ENCODE peak calls at places on chromosomes 12 and 14, in six cellular contexts. One of them, this sample, is unnamed.
A peak's percentile ranks its signal among the peaks of the same experiment; 100 is the strongest.

GRCh38 chr12:40224439-40225291 is at the start of gene LRRK2:
- DNase-seq in NB4: peak; percentile 98
- DNase-seq in epithelial cell of esophagus: peak; percentile 41
- DNase-seq in astrocyte of the cerebellum: no peak
- DNase-seq in neural progenitor cell: peak; percentile 54
- DNase-seq in fibroblast of the aortic adventitia: peak; percentile 76
- DNase-seq in this sample: peak; percentile 88

GRCh38 chr12:125193798-125194562 is 128.7 kb downstream of the AACS start:
- DNase-seq in NB4: no peak
- DNase-seq in epithelial cell of esophagus: peak; percentile 31
- DNase-seq in fibroblast of the aortic adventitia: peak; percentile 48
- DNase-seq in neural progenitor cell: peak; percentile 63
- DNase-seq in astrocyte of the cerebellum: peak; percentile 16
- DNase-seq in this sample: no peak

GRCh38 chr12:81080431-81080983 is 2.6 kb downstream of the ACSS3 start:
- DNase-seq in astrocyte of the cerebellum: no peak
- DNase-seq in fibroblast of the aortic adventitia: peak; percentile 27
- DNase-seq in neural progenitor cell: no peak
- DNase-seq in NB4: no peak
- DNase-seq in epithelial cell of esophagus: no peak
- DNase-seq in this sample: no peak

GRCh38 chr12:62250671-62251608 is 9.3 kb upstream of the USP15 start:
- DNase-seq in epithelial cell of esophagus: peak; percentile 74
- DNase-seq in fibroblast of the aortic adventitia: peak; percentile 70
- DNase-seq in NB4: peak; percentile 58
- DNase-seq in neural progenitor cell: no peak
- DNase-seq in astrocyte of the cerebellum: no peak
- DNase-seq in this sample: no peak

GRCh38 chr12:109147954-109148353 is 31.6 kb downstream of the ACACB start:
- DNase-seq in neural progenitor cell: no peak
- DNase-seq in astrocyte of the cerebellum: no peak
- DNase-seq in fibroblast of the aortic adventitia: peak; percentile 93
- DNase-seq in NB4: no peak
- DNase-seq in epithelial cell of esophagus: no peak
- DNase-seq in this sample: no peak

GRCh38 chr14:56247495-56248087 is 129.4 kb downstream of the PELI2 start:
- DNase-seq in fibroblast of the aortic adventitia: peak; percentile 50
- DNase-seq in neural progenitor cell: no peak
- DNase-seq in epithelial cell of esophagus: peak; percentile 41
- DNase-seq in NB4: no peak
- DNase-seq in astrocyte of the cerebellum: no peak
- DNase-seq in this sample: no peak

GRCh38 chr14:100640481-100641273 is 53.5 kb upstream of the BEGAIN start:
- DNase-seq in neural progenitor cell: no peak
- DNase-seq in fibroblast of the aortic adventitia: no peak
- DNase-seq in astrocyte of the cerebellum: peak; percentile 94
- DNase-seq in NB4: peak; percentile 92
- DNase-seq in epithelial cell of esophagus: no peak
- DNase-seq in this sample: no peak

GRCh38 chr14:69999246-69999645 is 120.0 kb downstream of the SMOC1 start:
- DNase-seq in epithelial cell of esophagus: peak; percentile 99
- DNase-seq in fibroblast of the aortic adventitia: peak; percentile 53
- DNase-seq in astrocyte of the cerebellum: peak; percentile 97
- DNase-seq in NB4: no peak
- DNase-seq in neural progenitor cell: no peak
- DNase-seq in this sample: no peak

GRCh38 chr12:107619831-107620230 is 65.8 kb upstream of the PWP1 start:
- DNase-seq in fibroblast of the aortic adventitia: no peak
- DNase-seq in neural progenitor cell: no peak
- DNase-seq in astrocyte of the cerebellum: no peak
- DNase-seq in NB4: no peak
- DNase-seq in epithelial cell of esophagus: no peak
- DNase-seq in this sample: no peak

GRCh38 chr12:19643635-19644034 is 204.3 kb downstream of the AEBP2 start:
- DNase-seq in neural progenitor cell: peak; percentile 87
- DNase-seq in fibroblast of the aortic adventitia: peak; percentile 78
- DNase-seq in NB4: peak; percentile 34
- DNase-seq in astrocyte of the cerebellum: peak; percentile 53
- DNase-seq in epithelial cell of esophagus: peak; percentile 70
- DNase-seq in this sample: no peak

GRCh38 chr14:77498120-77498979 is at the start of gene ISM2:
- DNase-seq in fibroblast of the aortic adventitia: peak; percentile 23
- DNase-seq in epithelial cell of esophagus: peak; percentile 56
- DNase-seq in neural progenitor cell: peak; percentile 80
- DNase-seq in NB4: peak; percentile 31
- DNase-seq in astrocyte of the cerebellum: no peak
- DNase-seq in this sample: no peak

GRCh38 chr12:67940780-67941243 is 48.4 kb upstream of the IFNG-AS1 start:
- DNase-seq in epithelial cell of esophagus: peak; percentile 69
- DNase-seq in astrocyte of the cerebellum: no peak
- DNase-seq in fibroblast of the aortic adventitia: peak; percentile 23
- DNase-seq in NB4: no peak
- DNase-seq in neural progenitor cell: no peak
- DNase-seq in this sample: no peak

GRCh38 chr12:94192506-94192905 is 44.1 kb downstream of the PLXNC1 start:
- DNase-seq in fibroblast of the aortic adventitia: no peak
- DNase-seq in neural progenitor cell: no peak
- DNase-seq in epithelial cell of esophagus: peak; percentile 29
- DNase-seq in NB4: no peak
- DNase-seq in astrocyte of the cerebellum: no peak
- DNase-seq in this sample: no peak

GRCh38 chr14:78157855-78158436 is 12.2 kb upstream of the NRXN3 start:
- DNase-seq in epithelial cell of esophagus: peak; percentile 61
- DNase-seq in neural progenitor cell: peak; percentile 71
- DNase-seq in astrocyte of the cerebellum: peak; percentile 22
- DNase-seq in NB4: peak; percentile 40
- DNase-seq in fibroblast of the aortic adventitia: peak; percentile 6
- DNase-seq in this sample: no peak

GRCh38 chr12:38053655-38054464 is 262.7 kb upstream of the ALG10B start:
- DNase-seq in epithelial cell of esophagus: peak; percentile 46
- DNase-seq in fibroblast of the aortic adventitia: no peak
- DNase-seq in neural progenitor cell: no peak
- DNase-seq in NB4: no peak
- DNase-seq in astrocyte of the cerebellum: no peak
- DNase-seq in this sample: peak; percentile 38

GRCh38 chr14:105335735-105336476 is 21.4 kb downstream of the PACS2 start:
- DNase-seq in neural progenitor cell: no peak
- DNase-seq in fibroblast of the aortic adventitia: no peak
- DNase-seq in astrocyte of the cerebellum: no peak
- DNase-seq in NB4: no peak
- DNase-seq in epithelial cell of esophagus: no peak
- DNase-seq in this sample: no peak

GRCh38 chr14:31968107-31968810 is 108.8 kb upstream of the ARHGAP5 start:
- DNase-seq in epithelial cell of esophagus: no peak
- DNase-seq in neural progenitor cell: no peak
- DNase-seq in fibroblast of the aortic adventitia: peak; percentile 31
- DNase-seq in NB4: peak; percentile 8
- DNase-seq in astrocyte of the cerebellum: no peak
- DNase-seq in this sample: no peak

GRCh38 chr14:75522224-75522764 is at the start of gene BATF:
- DNase-seq in epithelial cell of esophagus: no peak
- DNase-seq in neural progenitor cell: no peak
- DNase-seq in fibroblast of the aortic adventitia: no peak
- DNase-seq in astrocyte of the cerebellum: no peak
- DNase-seq in NB4: peak; percentile 74
- DNase-seq in this sample: peak; percentile 80

GRCh38 chr12:53058674-53059433 is 9.0 kb downstream of the TNS2 start:
- DNase-seq in astrocyte of the cerebellum: no peak
- DNase-seq in fibroblast of the aortic adventitia: no peak
- DNase-seq in neural progenitor cell: no peak
- DNase-seq in epithelial cell of esophagus: no peak
- DNase-seq in NB4: no peak
- DNase-seq in this sample: no peak

GRCh38 chr14:103066399-103066798 is 9.1 kb upstream of the CDC42BPB start:
- DNase-seq in neural progenitor cell: no peak
- DNase-seq in astrocyte of the cerebellum: no peak
- DNase-seq in epithelial cell of esophagus: no peak
- DNase-seq in NB4: no peak
- DNase-seq in fibroblast of the aortic adventitia: no peak
- DNase-seq in this sample: no peak

GRCh38 chr12:23684121-23684520 is 265.3 kb downstream of the SOX5 start:
- DNase-seq in neural progenitor cell: no peak
- DNase-seq in epithelial cell of esophagus: no peak
- DNase-seq in fibroblast of the aortic adventitia: no peak
- DNase-seq in NB4: peak; percentile 23
- DNase-seq in astrocyte of the cerebellum: peak; percentile 96
- DNase-seq in this sample: no peak

GRCh38 chr14:105473677-105474477 is 744 bp upstream of the CRIP2 start:
- DNase-seq in NB4: peak; percentile 70
- DNase-seq in astrocyte of the cerebellum: peak; percentile 74
- DNase-seq in epithelial cell of esophagus: peak; percentile 82
- DNase-seq in neural progenitor cell: peak; percentile 98
- DNase-seq in fibroblast of the aortic adventitia: peak; percentile 67
- DNase-seq in this sample: peak; percentile 96

GRCh38 chr12:31868980-31869379 is 90.2 kb upstream of the RESF1 start:
- DNase-seq in epithelial cell of esophagus: peak; percentile 75
- DNase-seq in fibroblast of the aortic adventitia: peak; percentile 50
- DNase-seq in astrocyte of the cerebellum: no peak
- DNase-seq in neural progenitor cell: no peak
- DNase-seq in NB4: no peak
- DNase-seq in this sample: no peak

GRCh38 chr12:38666425-38666824 is 239.0 kb downstream of the CPNE8 start:
- DNase-seq in fibroblast of the aortic adventitia: no peak
- DNase-seq in NB4: no peak
- DNase-seq in neural progenitor cell: no peak
- DNase-seq in epithelial cell of esophagus: no peak
- DNase-seq in astrocyte of the cerebellum: no peak
- DNase-seq in this sample: no peak

GRCh38 chr12:114666746-114667668 is 17.0 kb downstream of the TBX3 start:
- DNase-seq in astrocyte of the cerebellum: no peak
- DNase-seq in fibroblast of the aortic adventitia: no peak
- DNase-seq in NB4: no peak
- DNase-seq in epithelial cell of esophagus: no peak
- DNase-seq in neural progenitor cell: peak; percentile 81
- DNase-seq in this sample: no peak

GRCh38 chr12:57008113-57008687 is 1.9 kb upstream of the ZBTB39 start:
- DNase-seq in epithelial cell of esophagus: peak; percentile 69
- DNase-seq in fibroblast of the aortic adventitia: peak; percentile 84
- DNase-seq in astrocyte of the cerebellum: peak; percentile 46
- DNase-seq in NB4: peak; percentile 84
- DNase-seq in neural progenitor cell: peak; percentile 61
- DNase-seq in this sample: no peak
- TF ChIP-seq CTCF in epithelial cell of esophagus: peak; percentile 75
- TF ChIP-seq CTCF in fibroblast of the aortic adventitia: peak; percentile 77
- TF ChIP-seq CTCF in astrocyte of the cerebellum: peak; percentile 67
- TF ChIP-seq CTCF in NB4: peak; percentile 82
- TF ChIP-seq CTCF in neural progenitor cell: peak; percentile 61
- TF ChIP-seq CTCF in this sample: peak; percentile 55

GRCh38 chr12:75556306-75556899 is 45.0 kb upstream of the KRR1 start:
- DNase-seq in fibroblast of the aortic adventitia: no peak
- DNase-seq in neural progenitor cell: no peak
- DNase-seq in astrocyte of the cerebellum: no peak
- DNase-seq in epithelial cell of esophagus: peak; percentile 19
- DNase-seq in NB4: no peak
- DNase-seq in this sample: no peak

GRCh38 chr12:75563351-75563750 is 51.9 kb upstream of the KRR1 start:
- DNase-seq in NB4: no peak
- DNase-seq in neural progenitor cell: no peak
- DNase-seq in fibroblast of the aortic adventitia: no peak
- DNase-seq in astrocyte of the cerebellum: no peak
- DNase-seq in epithelial cell of esophagus: no peak
- DNase-seq in this sample: no peak

GRCh38 chr12:75558262-75558661 is 46.9 kb upstream of the KRR1 start:
- DNase-seq in fibroblast of the aortic adventitia: no peak
- DNase-seq in neural progenitor cell: peak; percentile 2
- DNase-seq in NB4: no peak
- DNase-seq in epithelial cell of esophagus: no peak
- DNase-seq in astrocyte of the cerebellum: no peak
- DNase-seq in this sample: no peak

GRCh38 chr12:75561921-75562320 is 50.5 kb upstream of the KRR1 start:
- DNase-seq in neural progenitor cell: no peak
- DNase-seq in fibroblast of the aortic adventitia: no peak
- DNase-seq in astrocyte of the cerebellum: no peak
- DNase-seq in epithelial cell of esophagus: no peak
- DNase-seq in NB4: no peak
- DNase-seq in this sample: no peak

DNA sequence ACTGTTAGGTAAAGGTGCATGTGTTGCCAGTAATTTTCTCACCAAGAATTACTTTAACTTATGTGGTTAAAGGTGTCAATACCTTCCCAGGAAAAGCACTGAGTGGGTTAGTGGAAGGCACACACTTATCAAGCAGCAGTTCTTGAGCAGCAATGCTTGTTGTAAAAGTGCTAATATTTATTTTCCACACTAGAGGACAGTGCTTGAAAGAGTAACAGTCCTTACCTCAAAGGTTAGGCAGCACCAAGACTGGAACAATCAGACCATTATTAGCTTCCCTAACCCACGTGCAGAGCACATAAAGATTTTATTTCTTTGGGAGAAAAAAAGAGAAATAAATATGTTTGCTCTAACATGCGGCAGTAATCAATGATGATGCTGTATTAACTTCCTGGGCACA is 48.8 kb upstream of the KRR1 start:
- DNase-seq in NB4: peak; percentile 34
- DNase-seq in fibroblast of the aortic adventitia: peak; percentile 84
- DNase-seq in neural progenitor cell: no peak
- DNase-seq in astrocyte of the cerebellum: peak; percentile 53
- DNase-seq in epithelial cell of esophagus: peak; percentile 27
- DNase-seq in this sample: no peak
- TF ChIP-seq CTCF in NB4: no peak
- TF ChIP-seq CTCF in fibroblast of the aortic adventitia: peak; percentile 61
- TF ChIP-seq CTCF in neural progenitor cell: peak; percentile 26
- TF ChIP-seq CTCF in astrocyte of the cerebellum: peak; percentile 64
- TF ChIP-seq CTCF in epithelial cell of esophagus: peak; percentile 44
- TF ChIP-seq CTCF in this sample: no peak

GRCh38 chr12:118328486-118329340 is 44.0 kb downstream of the TAOK3 start:
- DNase-seq in neural progenitor cell: no peak
- DNase-seq in astrocyte of the cerebellum: no peak
- DNase-seq in NB4: peak; percentile 79
- DNase-seq in fibroblast of the aortic adventitia: no peak
- DNase-seq in epithelial cell of esophagus: no peak
- DNase-seq in this sample: no peak
- TF ChIP-seq CTCF in neural progenitor cell: no peak
- TF ChIP-seq CTCF in astrocyte of the cerebellum: no peak
- TF ChIP-seq CTCF in NB4: no peak
- TF ChIP-seq CTCF in fibroblast of the aortic adventitia: no peak
- TF ChIP-seq CTCF in epithelial cell of esophagus: no peak
- TF ChIP-seq CTCF in this sample: no peak

GRCh38 chr12:55718020-55718419 is 2.2 kb upstream of the RDH5 start:
- DNase-seq in astrocyte of the cerebellum: no peak
- DNase-seq in NB4: no peak
- DNase-seq in fibroblast of the aortic adventitia: no peak
- DNase-seq in epithelial cell of esophagus: no peak
- DNase-seq in neural progenitor cell: peak; percentile 77
- DNase-seq in this sample: no peak

GRCh38 chr12:55716582-55717396 is 943 bp downstream of the BLOC1S1 start:
- DNase-seq in fibroblast of the aortic adventitia: no peak
- DNase-seq in NB4: peak; percentile 39
- DNase-seq in epithelial cell of esophagus: no peak
- DNase-seq in astrocyte of the cerebellum: no peak
- DNase-seq in neural progenitor cell: peak; percentile 43
- DNase-seq in this sample: no peak

GRCh38 chr12:55715169-55715764 is 579 bp upstream of the BLOC1S1 start:
- DNase-seq in epithelial cell of esophagus: no peak
- DNase-seq in neural progenitor cell: no peak
- DNase-seq in NB4: no peak
- DNase-seq in fibroblast of the aortic adventitia: no peak
- DNase-seq in astrocyte of the cerebellum: no peak
- DNase-seq in this sample: no peak

GRCh38 chr12:55717397-55718007 is 1.7 kb downstream of the BLOC1S1 start:
- DNase-seq in fibroblast of the aortic adventitia: no peak
- DNase-seq in NB4: peak; percentile 51
- DNase-seq in astrocyte of the cerebellum: no peak
- DNase-seq in neural progenitor cell: no peak
- DNase-seq in epithelial cell of esophagus: peak; percentile 66
- DNase-seq in this sample: no peak

GRCh38 chr12:55715833-55716581 is at the start of gene BLOC1S1:
- DNase-seq in fibroblast of the aortic adventitia: peak; percentile 93
- DNase-seq in neural progenitor cell: peak; percentile 95
- DNase-seq in epithelial cell of esophagus: peak; percentile 90
- DNase-seq in astrocyte of the cerebellum: peak; percentile 82
- DNase-seq in NB4: peak; percentile 95
- DNase-seq in this sample: peak; percentile 97
- TF ChIP-seq CTCF in fibroblast of the aortic adventitia: no peak
- TF ChIP-seq CTCF in neural progenitor cell: no peak
- TF ChIP-seq CTCF in epithelial cell of esophagus: no peak
- TF ChIP-seq CTCF in astrocyte of the cerebellum: peak; percentile 2
- TF ChIP-seq CTCF in NB4: no peak
- TF ChIP-seq CTCF in this sample: no peak